ENCODE peak calls at places on chromosomes 4 and X, in eight cellular contexts. U is GM23338, G is neural crest cell, P is fibroblast of lung, V is mammary epithelial cell, J is AG09319, H is OCI-LY7, R is brain microvascular endothelial cell. L is an unnamed sample.

GRCh38 chr4:163755013-163755412 is 260.5 kb downstream of the TMA16 start:
- DNase-seq in V (peak; percentile 23), H (peak; percentile 55), P (peak; percentile 63), J (no peak), R (peak; percentile 16), G (no peak), U (peak; percentile 30), L (no peak)

GRCh38 chr4:8171941-8172924 is 13.6 kb upstream of the ABLIM2 start:
- DNase-seq in J (no peak), R (no peak), U (no peak), P (no peak), G (no peak), H (no peak), V (no peak), L (peak; percentile 67)

GRCh38 chr4:186934255-186934654 is 210.6 kb upstream of the FAT1 start:
- DNase-seq in H (no peak), J (no peak), R (no peak), U (no peak), G (no peak), V (no peak), P (no peak), L (no peak)

GRCh38 chrX:153989971-153990655 is 17.6 kb downstream of the TMEM187 start:
- DNase-seq in R (no peak), V (no peak), U (no peak), G (no peak), J (no peak), H (no peak), P (no peak), L (no peak)

GRCh38 chr4:37946503-37947179 is 13.6 kb upstream of the PTTG2 start:
- DNase-seq in H (no peak), J (no peak), V (no peak), R (no peak), U (no peak), P (no peak), G (no peak), L (no peak)

GRCh38 chr4:8917868-8918783 is 46.5 kb upstream of the HMX1 start:
- DNase-seq in P (peak; percentile 15), H (peak; percentile 61), J (no peak), R (peak; percentile 37), V (peak; percentile 19), G (peak; percentile 83), U (peak; percentile 82), L (peak; percentile 57)

GRCh38 chr4:2860391-2861348 is 17.0 kb downstream of the ADD1 start:
- DNase-seq in J (no peak), U (peak; percentile 71), P (no peak), V (no peak), G (no peak), R (peak; percentile 26), H (no peak), L (no peak)

GRCh38 chr4:153257151-153257620 is 52.9 kb downstream of the TRIM2 start:
- DNase-seq in J (peak; percentile 7), H (no peak), V (no peak), G (peak; percentile 37), U (peak; percentile 74), P (peak; percentile 53), R (peak; percentile 83), L (no peak)

GRCh38 chr4:69828828-69829227 is 31.1 kb downstream of the SULT1E1 start:
- DNase-seq in P (peak; percentile 31), V (no peak), R (peak; percentile 59), U (no peak), J (no peak), H (no peak), G (no peak), L (no peak)

GRCh38 chr4:143336828-143337599 is at the start of gene GAB1:
- DNase-seq in P (peak; percentile 85), U (peak; percentile 91), R (peak; percentile 35), G (peak; percentile 66), J (no peak), V (peak; percentile 82), H (peak; percentile 94), L (no peak)

GRCh38 chr4:29983890-29984289 is 736.3 kb upstream of the PCDH7 start:
- DNase-seq in G (no peak), R (no peak), H (no peak), V (no peak), U (no peak), J (no peak), P (no peak), L (no peak)

GRCh38 chrX:118756111-118756510 is 28.7 kb downstream of the IL13RA1 start:
- DNase-seq in V (peak; percentile 61), J (no peak), U (no peak), P (no peak), R (no peak), H (no peak), G (no peak), L (no peak)

GRCh38 chr4:145898926-145899531 is 39.6 kb downstream of the ZNF827 start:
- DNase-seq in H (no peak), J (no peak), R (no peak), V (no peak), G (no peak), U (no peak), P (no peak), L (no peak)

DNA sequence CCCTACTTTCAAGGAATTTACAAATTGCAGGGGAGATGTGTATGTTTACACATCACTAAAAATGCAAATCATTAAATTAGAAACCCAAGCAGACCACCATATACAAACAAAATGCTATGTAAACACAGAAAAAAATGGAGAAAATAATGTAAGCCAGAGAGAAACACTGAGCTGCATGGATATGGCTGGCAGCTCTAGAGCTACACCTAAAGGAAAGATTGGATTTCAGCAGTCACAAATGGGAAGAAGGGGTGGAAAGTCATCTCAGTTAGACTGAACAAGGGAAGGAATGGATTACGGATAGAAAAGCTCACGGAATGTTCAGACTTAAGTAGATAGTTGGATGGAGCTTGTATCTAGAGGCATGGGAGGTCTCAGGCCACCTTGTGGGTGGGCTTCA is 186.3 kb downstream of the MOSPD2 start:
- DNase-seq in U (no peak), V (no peak), J (no peak), H (no peak), R (no peak), G (no peak), P (no peak), L (no peak)
- TF ChIP-seq CTCF in U (peak; percentile 30), V (no peak), J (peak; percentile 29), H (no peak), R (peak; percentile 12), G (no peak), P (peak; percentile 22), L (no peak)

GRCh38 chr4:47468686-47469365 is 5.3 kb upstream of the COMMD8 start:
- DNase-seq in H (no peak), U (no peak), J (no peak), G (no peak), P (peak; percentile 30), R (peak; percentile 52), V (no peak), L (no peak)

GRCh38 chr4:47462799-47463234 is 685 bp downstream of the COMMD8 start:
- DNase-seq in V (no peak), H (peak; percentile 42), U (no peak), P (peak; percentile 4), J (no peak), G (no peak), R (no peak), L (no peak)

GRCh38 chr4:47465008-47465407 is 1.5 kb upstream of the COMMD8 start:
- DNase-seq in U (no peak), G (no peak), V (no peak), H (peak; percentile 79), P (no peak), J (no peak), R (no peak), L (no peak)

GRCh38 chr4:47466061-47466785 is 2.7 kb upstream of the COMMD8 start:
- DNase-seq in G (no peak), J (no peak), R (no peak), H (no peak), P (no peak), V (no peak), U (no peak), L (no peak)

DNA sequence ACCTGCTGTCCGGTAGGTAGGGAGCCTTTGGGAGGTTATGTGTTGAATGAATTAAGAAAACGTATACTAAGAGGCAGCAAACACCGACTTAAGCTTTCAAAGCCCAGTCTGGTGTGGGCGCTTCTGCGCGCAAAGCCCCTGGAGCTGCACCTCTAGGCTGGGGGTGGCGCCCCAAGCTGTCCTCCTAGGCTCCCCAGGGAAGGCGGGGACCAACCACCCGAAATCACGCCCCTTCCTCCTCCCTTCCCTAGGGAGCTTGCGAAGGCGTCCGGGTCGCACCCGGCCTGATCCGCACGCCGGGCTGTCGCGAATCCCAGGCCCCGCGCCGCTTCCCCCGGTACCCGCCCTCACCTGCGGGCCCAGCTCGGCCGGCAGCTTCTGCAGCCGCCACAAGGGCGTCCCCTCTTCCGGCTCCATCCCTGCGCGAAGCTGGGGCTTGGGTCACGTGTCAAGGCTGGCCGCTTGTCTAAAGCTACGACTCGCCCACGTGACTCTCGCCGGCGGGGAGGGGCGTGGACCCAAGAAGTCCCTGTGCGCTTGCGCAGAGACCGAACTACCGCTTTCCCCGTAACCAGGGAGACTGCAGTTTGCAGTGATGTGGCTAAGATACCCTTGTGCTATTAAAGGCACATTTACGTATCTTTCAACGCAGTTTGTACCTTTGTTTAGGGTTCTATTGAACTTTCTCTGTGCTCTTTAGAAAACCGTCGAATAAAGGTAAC is at the start of gene COMMD8:
- DNase-seq in R (peak; percentile 98), J (peak; percentile 89), V (peak; percentile 94), G (peak; percentile 92), H (peak; percentile 99), U (peak; percentile 100), P (peak; percentile 96), L (peak; percentile 94)
- TF ChIP-seq CTCF in R (peak; percentile 49), J (peak; percentile 27), V (peak; percentile 35), G (peak; percentile 52), H (peak; percentile 46), U (peak; percentile 6), P (no peak), L (no peak)

DNA sequence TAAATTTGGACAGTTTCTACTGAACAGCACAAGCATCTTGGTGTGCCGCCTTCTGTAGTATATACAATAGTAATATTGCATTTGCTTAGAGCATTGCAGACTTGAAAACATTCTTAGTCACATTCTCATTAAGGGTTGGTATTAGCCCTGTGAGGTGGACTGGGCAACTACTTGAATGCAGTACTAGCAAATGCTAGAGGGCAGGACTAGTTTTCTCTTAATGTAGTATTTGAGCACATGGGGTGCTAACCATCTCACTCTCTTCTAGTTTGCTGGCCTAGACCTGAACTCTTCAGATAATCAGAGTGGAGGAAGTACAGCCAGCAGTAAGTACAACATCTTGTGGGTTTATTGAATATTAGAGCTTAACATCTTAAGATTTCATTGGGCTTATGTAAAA is 3.2 kb downstream of the DDX3X start:
- DNase-seq in V (peak; percentile 17), U (no peak), P (no peak), G (no peak), R (no peak), J (no peak), H (no peak), L (no peak)
- TF ChIP-seq CTCF in V (no peak), U (no peak), P (no peak), G (no peak), R (no peak), J (no peak), H (no peak), L (no peak)

DNA sequence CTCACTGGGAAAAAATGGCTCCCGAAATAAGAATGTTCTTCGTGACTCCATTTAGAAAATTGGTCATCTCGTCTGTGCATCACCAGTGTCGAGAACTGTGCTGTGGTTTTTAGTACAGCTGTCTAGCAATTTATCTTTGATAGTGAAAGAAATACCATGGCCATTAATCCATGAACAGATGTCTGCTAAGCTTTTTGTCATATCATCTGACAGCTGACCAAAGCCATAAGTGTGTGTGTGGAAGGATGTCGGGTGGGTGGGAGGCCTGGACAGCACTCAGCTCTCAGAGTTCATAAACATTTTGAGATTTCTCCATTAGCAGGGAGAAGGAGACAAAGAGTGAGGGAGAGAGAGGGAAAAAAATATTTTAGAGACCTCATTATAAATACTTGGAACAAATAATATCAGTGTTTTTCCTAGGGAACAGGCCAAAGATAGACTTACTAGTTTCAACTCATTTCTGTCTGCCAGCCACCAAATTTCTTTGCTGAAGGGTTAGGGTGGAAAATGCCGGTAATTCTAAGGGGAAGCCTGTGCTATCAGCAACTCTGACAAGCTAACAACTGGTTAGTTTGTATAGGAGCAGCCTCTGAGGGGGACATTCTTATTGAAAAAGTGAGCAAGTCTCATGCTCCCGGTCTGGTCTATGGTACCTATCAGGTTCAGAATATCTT is 41.7 kb upstream of the PDLIM3 start:
- DNase-seq in G (no peak), H (no peak), J (no peak), P (no peak), U (no peak), V (no peak), R (no peak), L (no peak)
- TF ChIP-seq CTCF in G (no peak), H (no peak), J (no peak), P (no peak), U (no peak), V (no peak), R (no peak), L (no peak)